ENCODE peak calls at places on chromosomes 13 and 19, in four cellular contexts. I is left lung, J is PC-3, R is cardiac muscle cell. T is an unnamed sample.
A peak's percentile ranks its signal among the peaks of the same experiment; 100 is the strongest.

GRCh38 chr13:30737511-30738342 is 2.4 kb downstream of the ALOX5AP start:
- DNase-seq in R (no peak), J (no peak), I (no peak), T (no peak)

GRCh38 chr19:29528350-29528945 is 2.7 kb downstream of the VSTM2B start:
- DNase-seq in I (peak; percentile 79), J (peak; percentile 63), R (peak; percentile 74), T (no peak)

GRCh38 chr13:98389319-98389718 is 187.6 kb downstream of the STK24 start:
- DNase-seq in I (no peak), R (peak; percentile 52), J (no peak), T (no peak)

GRCh38 chr19:41409288-41409687 is 11.7 kb downstream of the BCKDHA start:
- DNase-seq in J (peak; percentile 83), I (no peak), R (peak; percentile 54), T (no peak)

GRCh38 chr13:97386832-97387486 is 47.0 kb upstream of the RAP2A start:
- DNase-seq in R (peak; percentile 22), I (no peak), J (no peak), T (no peak)

GRCh38 chr13:51921790-51922740 is 60.3 kb downstream of the CCDC70 start:
- DNase-seq in J (no peak), I (no peak), R (no peak), T (no peak)

GRCh38 chr13:50123862-50124535 is 108.8 kb downstream of the KCNRG start:
- DNase-seq in J (peak; percentile 84), I (peak; percentile 94), R (peak; percentile 76), T (no peak)

GRCh38 chr19:4933528-4933927 is 24.2 kb downstream of the UHRF1 start:
- DNase-seq in I (no peak), R (peak; percentile 32), J (peak; percentile 93), T (no peak)

GRCh38 chr13:97224544-97225324 is 2.6 kb downstream of the MBNL2 start:
- DNase-seq in I (no peak), J (peak; percentile 71), R (peak; percentile 66), T (no peak)

GRCh38 chr19:39997595-39998216 is 846 bp downstream of the ZNF546 start:
- DNase-seq in R (peak; percentile 24), J (no peak), I (no peak), T (no peak)

GRCh38 chr13:65292488-65292901 is 1937.6 kb downstream of the PCDH9 start:
- DNase-seq in I (no peak), R (peak; percentile 79), J (peak; percentile 25), T (no peak)

GRCh38 chr13:49495783-49496762 is at the start of gene PHF11:
- DNase-seq in J (peak; percentile 60), R (peak; percentile 75), I (peak; percentile 96), T (no peak)

GRCh38 chr13:23554000-23554399 is 16.2 kb upstream of the TNFRSF19 start:
- DNase-seq in J (peak; percentile 76), I (no peak), R (no peak), T (no peak)

GRCh38 chr13:62302341-62302740 is 886.7 kb upstream of the PCDH20 start:
- DNase-seq in I (no peak), R (no peak), J (peak; percentile 23), T (no peak)

GRCh38 chr19:15248648-15249559 is 16.7 kb upstream of the EPHX3 start:
- DNase-seq in I (peak; percentile 87), R (peak; percentile 92), J (peak; percentile 84), T (no peak)

GRCh38 chr13:54373211-54373610 is 1344.6 kb downstream of the OLFM4 start:
- DNase-seq in R (no peak), I (no peak), J (no peak), T (no peak)

GRCh38 chr13:109211616-109212015 is 574.8 kb downstream of the IRS2 start:
- DNase-seq in I (no peak), R (no peak), J (peak; percentile 85), T (no peak)

GRCh38 chr13:113297370-113297871 is 382 bp downstream of the LAMP1 start:
- DNase-seq in R (no peak), I (no peak), J (no peak), T (no peak)

GRCh38 chr13:110560606-110561334 is 752 bp downstream of the RAB20 start:
- DNase-seq in R (peak; percentile 36), I (no peak), J (peak; percentile 26), T (no peak)

GRCh38 chr19:40512110-40512472 is 45.3 kb downstream of the SPTBN4 start:
- DNase-seq in I (no peak), J (no peak), R (no peak), T (no peak)

GRCh38 chr13:112464720-112465119 is 88.6 kb downstream of the SPACA7 start:
- DNase-seq in J (no peak), R (no peak), I (no peak), T (no peak)

GRCh38 chr19:18847516-18848463 is 16.0 kb downstream of the UPF1 start:
- DNase-seq in J (no peak), R (peak; percentile 29), I (no peak), T (no peak)

GRCh38 chr13:51494151-51494550 is 41.3 kb upstream of the INTS6 start:
- DNase-seq in I (no peak), J (no peak), R (peak; percentile 25), T (no peak)

GRCh38 chr19:29247912-29248311 is 35.0 kb upstream of the UQCRFS1 start:
- DNase-seq in I (no peak), R (no peak), J (no peak), T (no peak)

GRCh38 chr13:74070065-74070464 is 64.1 kb downstream of the KLF12 start:
- DNase-seq in J (no peak), R (no peak), I (no peak), T (no peak)

GRCh38 chr19:6743714-6744380 is 4.4 kb downstream of the TRIP10 start:
- DNase-seq in R (no peak), I (peak; percentile 23), J (peak; percentile 47), T (no peak)

GRCh38 chr13:51252954-51253531 is 30.8 kb downstream of the FAM124A start:
- DNase-seq in J (no peak), I (no peak), R (no peak), T (no peak)

GRCh38 chr13:87893186-87893585 is 222.0 kb downstream of the SLITRK5 start:
- DNase-seq in J (no peak), R (no peak), I (no peak), T (no peak)

GRCh38 chr13:46831588-46832194 is 34.7 kb upstream of the ESD start:
- DNase-seq in I (no peak), R (peak; percentile 71), J (peak; percentile 71), T (peak; percentile 18)

GRCh38 chr13:72504026-72504925 is 223.2 kb downstream of the MZT1 start:
- DNase-seq in I (no peak), J (no peak), R (no peak), T (no peak)

GRCh38 chr13:113129921-113130750 is 7.5 kb downstream of the F10 start:
- DNase-seq in R (peak; percentile 75), I (peak; percentile 85), J (no peak), T (no peak)

GRCh38 chr19:12628040-12629022 is 17.6 kb downstream of the ZNF791 start:
- DNase-seq in J (no peak), I (no peak), R (no peak), T (no peak)

GRCh38 chr13:51681037-51681678 is 96.9 kb downstream of the WDFY2 start:
- DNase-seq in R (peak; percentile 55), J (peak; percentile 91), I (no peak), T (no peak)

DNA sequence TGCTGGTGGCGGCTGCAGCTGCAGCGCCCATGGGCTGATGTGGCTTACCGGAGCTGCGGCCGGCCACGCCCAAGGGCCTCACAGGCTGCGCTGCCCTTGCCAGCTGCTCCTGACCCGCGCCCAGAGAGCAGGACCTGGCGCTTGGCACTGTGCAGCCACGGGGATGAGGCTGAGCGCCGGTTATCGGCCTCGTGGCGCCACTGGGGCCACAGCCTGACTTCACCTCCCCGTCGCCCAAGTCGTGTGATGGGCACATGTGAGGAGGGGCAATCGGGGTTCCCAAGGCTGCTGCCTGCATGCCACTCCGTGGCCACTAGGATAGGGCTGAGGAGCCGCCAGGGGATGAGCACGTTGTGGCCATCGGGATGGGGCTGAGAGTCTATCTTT is 77.2 kb upstream of the PABPC3 start:
- DNase-seq in I (peak; percentile 77), R (no peak), J (no peak), T (no peak)
- H3K27me3 ChIP-seq in I (peaks cover 88% of the 10 kb centered on the region), R (peaks cover 78% of the 10 kb centered on the region), J (peaks cover 24% of the 10 kb centered on the region), T (peaks cover 6% of the 10 kb centered on the region)

DNA sequence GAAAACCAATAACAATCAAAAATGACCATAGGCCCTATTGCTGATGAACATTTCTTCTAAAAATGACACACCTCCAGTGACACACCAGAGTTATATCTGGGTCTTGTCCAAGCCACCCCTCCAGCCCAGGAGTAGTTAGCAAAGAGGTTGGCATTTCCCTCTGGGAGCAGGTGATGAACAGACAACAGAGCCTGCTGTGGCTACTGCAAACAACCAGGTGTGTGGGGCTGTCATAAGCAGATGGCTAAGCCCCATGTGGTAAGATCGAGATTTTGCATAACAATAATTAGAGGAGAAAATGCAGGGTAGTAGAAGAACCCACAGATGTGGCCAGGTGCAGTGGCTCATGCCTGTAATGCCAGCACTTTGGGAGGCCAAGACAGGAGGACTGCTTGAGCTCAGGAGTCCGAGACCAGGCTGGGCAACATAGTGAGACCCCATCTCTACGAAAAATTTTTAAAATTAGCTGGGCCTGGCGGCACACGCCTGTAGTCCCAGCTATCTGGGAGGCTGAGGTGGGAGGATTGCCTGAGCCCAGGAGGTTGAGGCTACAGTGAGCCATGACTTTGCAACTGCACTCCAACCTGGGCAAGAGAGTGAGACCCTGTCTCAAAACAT is 5.0 kb downstream of the XRCC1 start:
- DNase-seq in I (no peak), R (no peak), J (peak; percentile 63), T (no peak)
- H3K4me1 ChIP-seq in I (peaks cover 6% of the 10 kb centered on the region), R (no peaks in the 10 kb centered on the region), J (peaks cover 5% of the 10 kb centered on the region), T (no peaks in the 10 kb centered on the region)

DNA sequence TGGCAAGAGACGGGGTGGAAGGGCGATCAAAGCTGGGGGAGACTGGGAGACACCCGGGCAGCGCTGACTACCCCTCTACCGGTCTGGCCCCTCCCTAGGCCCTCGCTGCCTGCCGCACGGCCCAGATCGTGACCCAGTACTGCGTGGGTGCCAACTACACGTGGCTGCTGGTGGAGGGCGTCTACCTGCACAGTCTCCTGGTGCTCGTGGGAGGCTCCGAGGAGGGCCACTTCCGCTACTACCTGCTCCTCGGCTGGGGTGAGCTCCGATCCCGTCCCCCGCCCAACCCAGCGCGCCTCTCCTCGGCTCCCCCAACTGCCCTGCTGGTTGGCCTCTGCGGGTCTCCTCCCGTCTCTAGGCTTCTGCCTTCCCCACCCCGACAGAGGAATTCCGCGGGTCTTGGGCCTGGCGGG is 8.8 kb downstream of the GIPR start:
- DNase-seq in I (peak; percentile 76), J (no peak), R (no peak), T (no peak)
- H3K27me3 ChIP-seq in I (peaks cover 76% of the 10 kb centered on the region), J (no peaks in the 10 kb centered on the region), R (no peaks in the 10 kb centered on the region), T (no peaks in the 10 kb centered on the region)

GRCh38 chr19:17751912-17752273 is 616 bp downstream of the FCHO1 start:
- DNase-seq in I (no peak), R (no peak), J (no peak), T (no peak)

GRCh38 chr19:17752865-17753639 is 1.8 kb downstream of the FCHO1 start:
- DNase-seq in I (no peak), R (no peak), J (no peak), T (no peak)

GRCh38 chr19:17748884-17749638 is 2.2 kb upstream of the FCHO1 start:
- DNase-seq in I (no peak), R (no peak), J (no peak), T (no peak)

GRCh38 chr19:17749912-17750317 is 1.4 kb upstream of the FCHO1 start:
- DNase-seq in I (no peak), J (no peak), R (no peak), T (no peak)

GRCh38 chr19:17751103-17751911 is at the start of gene FCHO1:
- DNase-seq in J (no peak), R (no peak), I (peak; percentile 87), T (no peak)
- H3K4me1 ChIP-seq in J (no peaks in the 10 kb centered on the region), R (no peaks in the 10 kb centered on the region), I (peaks cover 4% of the 10 kb centered on the region), T (no peaks in the 10 kb centered on the region)